ENCODE peak calls at places on chromosomes 12 and 14, in five cellular contexts. V, G, T, S and N are unnamed samples. For H3K27me3, the result is how much of the 10 kb centered on the place peaks cover.

GRCh38 chr14:20714593-20715250 is 26.2 kb downstream of the ANG start:
- DNase-seq in V (peak), G (no peak), T (peak), S (peak), N (peak)

GRCh38 chr14:78291958-78292357 is 121.8 kb downstream of the NRXN3 start:
- DNase-seq in V (no peak), G (no peak), T (no peak), S (no peak), N (no peak)

GRCh38 chr12:120230974-120231315 is 30.0 kb upstream of the RPLP0 start:
- DNase-seq in V (no peak), G (no peak), T (no peak), S (no peak), N (no peak)

GRCh38 chr12:55068416-55069010 is 48.7 kb downstream of the NEUROD4 start:
- DNase-seq in V (peak), G (peak), T (no peak), S (peak), N (no peak)

GRCh38 chr12:124734224-124734788 is 129.4 kb downstream of the SCARB1 start:
- DNase-seq in V (no peak), G (peak), T (no peak), S (peak), N (no peak)

GRCh38 chr12:80101126-80101525 is 1.8 kb downstream of the OTOGL start:
- DNase-seq in V (no peak), G (no peak), T (no peak), S (no peak), N (no peak)

GRCh38 chr12:92155733-92156132 is 10.1 kb upstream of the BTG1 start:
- DNase-seq in V (no peak), G (no peak), T (no peak), S (no peak), N (no peak)

GRCh38 chr12:58504539-58504938 is 415.8 kb downstream of the LRIG3 start:
- DNase-seq in V (no peak), G (no peak), T (no peak), S (peak), N (no peak)

GRCh38 chr12:64459388-64460024 is 7.6 kb downstream of the TBK1 start:
- DNase-seq in V (no peak), G (peak), T (no peak), S (no peak), N (no peak)

GRCh38 chr12:77667101-77667500 is 163.6 kb upstream of the NAV3 start:
- DNase-seq in V (no peak), G (peak), T (no peak), S (peak), N (no peak)

GRCh38 chr12:114440450-114441383 is 34.8 kb upstream of the TBX5 start:
- DNase-seq in V (no peak), G (peak), T (no peak), S (no peak), N (no peak)

GRCh38 chr12:2958432-2959193 is 584 bp upstream of the TEAD4 start:
- DNase-seq in V (peak), G (peak), T (peak), S (peak), N (no peak)

GRCh38 chr12:21073129-21073528 is 57.9 kb upstream of the SLCO1B1 start:
- DNase-seq in V (no peak), G (peak), T (no peak), S (no peak), N (no peak)

GRCh38 chr14:70722418-70722817 is 80.7 kb downstream of the TTC9 start:
- DNase-seq in V (no peak), G (no peak), T (no peak), S (no peak), N (no peak)

GRCh38 chr14:56125772-56126411 is 7.7 kb downstream of the PELI2 start:
- DNase-seq in V (no peak), G (no peak), T (no peak), S (no peak), N (no peak)

GRCh38 chr12:89369166-89369565 is 16.9 kb upstream of the DUSP6 start:
- DNase-seq in V (no peak), G (no peak), T (no peak), S (no peak), N (no peak)

GRCh38 chr12:10339441-10339840 is 31.8 kb downstream of the KLRD1 start:
- DNase-seq in V (peak), G (peak), T (no peak), S (no peak), N (no peak)

GRCh38 chr12:57039016-57039798 is 10.7 kb downstream of the MYO1A start:
- DNase-seq in V (no peak), G (no peak), T (no peak), S (no peak), N (no peak)

GRCh38 chr12:96194901-96195844 is 998 bp downstream of the ELK3 start:
- DNase-seq in V (peak), G (peak), T (peak), S (peak), N (peak)

GRCh38 chr12:132601171-132601883 is 9.1 kb downstream of the LRCOL1 start:
- DNase-seq in V (no peak), G (no peak), T (no peak), S (no peak), N (no peak)
- H3K27me3 ChIP-seq in V (under half), G (under half), T (under half), S (under half), N (under half)

DNA sequence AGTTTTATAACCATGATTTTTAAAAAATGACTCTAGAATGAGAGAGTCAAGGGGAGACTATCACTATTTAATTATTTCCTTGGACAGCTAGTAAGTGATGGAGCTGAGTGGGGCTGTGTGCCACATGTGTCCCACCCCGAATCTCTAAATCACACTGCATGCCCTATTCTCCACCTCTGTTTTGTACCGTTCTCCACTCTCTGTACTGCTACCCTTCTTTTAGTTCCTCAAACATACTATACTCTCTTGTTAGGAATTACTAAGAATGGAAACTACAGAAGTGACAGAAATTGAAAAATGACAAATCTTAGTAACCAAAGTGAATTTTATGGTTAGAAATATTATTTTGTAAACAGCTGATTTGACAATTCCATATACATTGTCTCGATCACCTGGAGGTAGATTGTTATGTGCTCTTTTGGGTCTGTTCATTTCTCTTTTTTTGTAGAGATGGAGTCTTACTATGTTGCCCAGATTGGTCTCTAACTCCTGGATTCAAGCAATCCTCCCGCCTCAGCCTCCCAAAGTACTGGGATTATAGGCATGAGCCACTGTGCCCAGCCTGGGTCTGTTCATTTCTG is 35.9 kb downstream of the SLC11A2 start:
- DNase-seq in V (no peak), G (no peak), T (no peak), S (no peak), N (no peak)
- H3K27me3 ChIP-seq in V (under half), G (under half), T (under half), S (under half), N (under half)

GRCh38 chr12:4909397-4909733 is 340 bp upstream of the KCNA1 start:
- DNase-seq in V (no peak), G (peak), T (no peak), S (no peak), N (no peak)
- H3K27me3 ChIP-seq in V (half or more), G (under half), T (under half), S (under half), N (under half)

DNA sequence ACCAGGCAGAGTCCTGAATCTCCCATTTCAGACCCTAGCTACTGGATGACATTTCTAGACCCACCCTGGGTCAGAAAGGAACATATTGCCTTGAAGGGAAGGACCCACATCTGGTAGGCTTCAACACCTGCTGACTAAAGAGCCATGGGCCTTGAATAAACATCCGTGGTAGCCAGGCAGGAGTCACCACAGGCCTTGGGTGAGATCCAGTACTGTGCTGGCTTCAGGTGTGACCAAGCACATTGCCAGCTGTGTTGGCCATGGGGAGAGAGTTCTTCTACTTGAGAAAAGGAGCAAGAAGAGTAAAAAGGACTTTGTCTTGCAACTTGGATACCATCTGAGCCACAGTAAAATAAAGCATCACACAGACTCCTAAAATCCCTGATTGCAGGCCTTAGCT is 332.6 kb downstream of the SLC16A7 start:
- DNase-seq in V (no peak), G (no peak), T (no peak), S (peak), N (no peak)
- H3K27me3 ChIP-seq in V (under half), G (under half), T (under half), S (under half), N (under half)

DNA sequence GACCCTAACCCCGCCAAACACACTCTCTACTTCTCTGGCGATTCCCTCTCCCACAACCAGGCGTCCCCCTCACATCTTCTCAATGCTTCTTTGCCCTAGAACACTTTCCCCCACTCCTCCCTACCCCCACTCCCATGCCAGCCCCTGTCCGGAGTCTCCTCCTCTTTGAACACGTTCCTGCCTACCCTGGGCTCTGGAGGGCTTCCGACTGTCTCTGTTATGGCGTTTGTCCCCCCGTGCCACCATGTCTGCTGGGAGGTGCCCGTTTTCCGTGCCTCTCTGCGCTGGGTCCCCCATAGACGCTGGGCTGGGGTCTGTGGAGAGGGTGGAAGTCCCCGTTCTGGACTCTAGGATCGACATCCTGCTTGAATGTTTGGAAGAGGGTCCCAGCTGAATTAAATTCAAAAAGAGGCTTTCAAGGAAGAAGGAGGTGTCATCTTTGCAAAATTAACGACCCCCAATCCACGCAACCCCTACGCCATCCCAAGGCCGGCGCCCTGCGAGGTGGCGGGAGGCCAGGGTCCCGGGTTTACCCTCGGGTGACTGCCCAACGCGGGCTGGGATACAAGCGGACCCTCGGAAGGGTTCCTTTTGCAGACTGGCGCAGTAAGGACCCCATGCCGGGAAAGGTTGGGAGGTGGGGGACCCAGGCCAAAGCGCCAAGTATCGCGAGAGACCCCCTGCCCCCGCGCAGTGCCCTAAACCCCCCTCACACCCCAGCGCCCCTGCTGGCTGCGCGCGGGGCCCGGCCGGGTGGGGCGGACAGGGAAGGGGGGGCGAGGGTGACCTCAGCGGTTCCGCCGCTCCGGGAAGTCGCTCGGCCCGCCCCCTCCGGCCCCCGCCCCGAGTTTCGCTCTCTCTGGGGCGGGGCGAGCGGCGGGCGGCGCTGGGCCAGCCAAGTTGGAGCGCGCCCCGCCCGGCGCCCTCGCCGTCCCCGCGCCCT is 973 bp upstream of the ZBTB42 start:
- DNase-seq in V (peak), G (peak), T (peak), S (peak), N (no peak)
- H3K27me3 ChIP-seq in V (under half), G (under half), T (under half), S (under half), N (under half)

GRCh38 chr14:92323031-92323915 is at the start of gene SLC24A4:
- DNase-seq in V (peak), G (peak), T (peak), S (no peak), N (no peak)
- H3K27me3 ChIP-seq in V (half or more), G (under half), T (under half), S (under half), N (under half)